ENCODE peak calls at places on chromosome 9, in seven cellular contexts. One of them, this sample, is unnamed.

GRCh38 chr9:134413890-134414731 is 87.9 kb downstream of the RXRA start:
- DNase-seq in H9: no peak
- DNase-seq in epithelial cell of esophagus: peak
- DNase-seq in esophagus squamous epithelium: no peak
- DNase-seq in prostate gland: peak
- DNase-seq in mesothelial cell of epicardium: peak
- DNase-seq in kidney: no peak
- DNase-seq in this sample: no peak

GRCh38 chr9:136726631-136727191 is 14.3 kb downstream of the DIPK1B start:
- DNase-seq in prostate gland: no peak
- DNase-seq in mesothelial cell of epicardium: no peak
- DNase-seq in esophagus squamous epithelium: no peak
- DNase-seq in epithelial cell of esophagus: peak
- DNase-seq in H9: no peak
- DNase-seq in kidney: no peak
- DNase-seq in this sample: no peak

GRCh38 chr9:136634904-136635303 is 27.8 kb upstream of the EGFL7 start:
- DNase-seq in kidney: no peak
- DNase-seq in prostate gland: no peak
- DNase-seq in mesothelial cell of epicardium: no peak
- DNase-seq in esophagus squamous epithelium: no peak
- DNase-seq in H9: no peak
- DNase-seq in epithelial cell of esophagus: peak
- DNase-seq in this sample: no peak

GRCh38 chr9:32350682-32351081 is 33.8 kb upstream of the ACO1 start:
- DNase-seq in prostate gland: no peak
- DNase-seq in esophagus squamous epithelium: no peak
- DNase-seq in mesothelial cell of epicardium: no peak
- DNase-seq in H9: no peak
- DNase-seq in epithelial cell of esophagus: peak
- DNase-seq in kidney: no peak
- DNase-seq in this sample: no peak

GRCh38 chr9:133715866-133716563 is 22.1 kb downstream of the SARDH start:
- DNase-seq in esophagus squamous epithelium: no peak
- DNase-seq in epithelial cell of esophagus: no peak
- DNase-seq in mesothelial cell of epicardium: peak
- DNase-seq in kidney: peak
- DNase-seq in prostate gland: no peak
- DNase-seq in H9: peak
- DNase-seq in this sample: peak

GRCh38 chr9:73869261-73869660 is 627.9 kb upstream of the RORB start:
- DNase-seq in esophagus squamous epithelium: no peak
- DNase-seq in H9: no peak
- DNase-seq in epithelial cell of esophagus: peak
- DNase-seq in kidney: no peak
- DNase-seq in mesothelial cell of epicardium: no peak
- DNase-seq in prostate gland: no peak
- DNase-seq in this sample: no peak

GRCh38 chr9:97237311-97237786 is 70.1 kb upstream of the CCDC180 start:
- DNase-seq in esophagus squamous epithelium: no peak
- DNase-seq in epithelial cell of esophagus: no peak
- DNase-seq in prostate gland: no peak
- DNase-seq in H9: peak
- DNase-seq in mesothelial cell of epicardium: peak
- DNase-seq in kidney: no peak
- DNase-seq in this sample: peak

GRCh38 chr9:91724068-91724440 is 226.0 kb downstream of the ROR2 start:
- DNase-seq in mesothelial cell of epicardium: no peak
- DNase-seq in esophagus squamous epithelium: no peak
- DNase-seq in epithelial cell of esophagus: no peak
- DNase-seq in prostate gland: no peak
- DNase-seq in H9: no peak
- DNase-seq in kidney: no peak
- DNase-seq in this sample: no peak

GRCh38 chr9:75134495-75134894 is 46.2 kb downstream of the OSTF1 start:
- DNase-seq in epithelial cell of esophagus: no peak
- DNase-seq in mesothelial cell of epicardium: no peak
- DNase-seq in prostate gland: no peak
- DNase-seq in kidney: no peak
- DNase-seq in H9: no peak
- DNase-seq in esophagus squamous epithelium: no peak
- DNase-seq in this sample: no peak

DNA sequence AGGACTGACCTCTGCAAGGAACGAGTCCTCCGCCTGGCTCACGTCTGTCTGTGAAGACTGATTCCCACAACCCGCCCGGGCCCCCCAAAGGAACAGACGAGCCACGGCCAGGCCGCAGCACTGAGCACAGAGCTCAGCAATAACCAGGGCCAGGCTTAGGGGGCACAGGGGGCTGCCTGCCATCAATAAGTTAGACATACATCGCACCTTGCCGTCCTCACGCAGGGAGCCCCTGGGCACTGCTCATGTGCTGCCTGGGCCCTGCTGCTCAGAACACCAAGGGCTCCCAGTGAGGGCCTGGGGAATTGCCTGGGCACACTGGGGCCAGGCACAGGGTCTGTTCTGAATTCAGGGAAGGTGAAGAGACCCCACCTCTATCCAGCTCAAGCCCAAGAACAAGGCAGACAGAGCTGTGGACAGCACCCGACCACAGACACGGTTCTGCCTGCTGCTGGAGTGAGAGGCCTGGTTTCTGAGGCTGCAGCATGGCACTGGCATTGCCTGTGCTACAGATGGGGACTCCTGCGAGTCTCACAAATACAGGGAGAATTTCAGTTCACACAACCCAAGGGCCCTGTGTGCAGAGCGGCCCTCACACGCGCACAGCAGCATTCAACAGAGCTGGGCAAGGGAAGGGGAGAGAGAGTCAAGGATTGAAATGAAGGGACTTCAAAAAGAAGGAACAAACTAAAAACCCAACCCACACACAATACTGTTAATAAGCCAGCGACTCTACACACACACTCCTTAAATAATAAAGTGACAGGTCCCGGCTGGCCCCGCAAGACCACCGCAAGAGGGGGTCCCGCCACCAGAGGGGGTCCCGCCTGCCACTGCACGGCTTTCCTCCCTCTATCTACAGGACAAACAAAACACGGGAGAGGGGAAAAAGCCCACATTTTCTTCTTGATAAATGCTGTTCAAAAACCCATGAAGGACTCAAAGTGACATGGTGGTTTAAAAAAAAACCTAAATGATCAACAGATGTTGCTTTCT is 32.0 kb downstream of the PRRT1B start:
- DNase-seq in kidney: peak
- DNase-seq in H9: no peak
- DNase-seq in mesothelial cell of epicardium: no peak
- DNase-seq in epithelial cell of esophagus: no peak
- DNase-seq in prostate gland: no peak
- DNase-seq in esophagus squamous epithelium: no peak
- DNase-seq in this sample: no peak
- TF ChIP-seq CTCF in kidney: no peak
- TF ChIP-seq CTCF in H9: no peak
- TF ChIP-seq CTCF in mesothelial cell of epicardium: no peak
- TF ChIP-seq CTCF in epithelial cell of esophagus: no peak
- TF ChIP-seq CTCF in prostate gland: no peak
- TF ChIP-seq CTCF in esophagus squamous epithelium: no peak
- TF ChIP-seq CTCF in this sample: peak

DNA sequence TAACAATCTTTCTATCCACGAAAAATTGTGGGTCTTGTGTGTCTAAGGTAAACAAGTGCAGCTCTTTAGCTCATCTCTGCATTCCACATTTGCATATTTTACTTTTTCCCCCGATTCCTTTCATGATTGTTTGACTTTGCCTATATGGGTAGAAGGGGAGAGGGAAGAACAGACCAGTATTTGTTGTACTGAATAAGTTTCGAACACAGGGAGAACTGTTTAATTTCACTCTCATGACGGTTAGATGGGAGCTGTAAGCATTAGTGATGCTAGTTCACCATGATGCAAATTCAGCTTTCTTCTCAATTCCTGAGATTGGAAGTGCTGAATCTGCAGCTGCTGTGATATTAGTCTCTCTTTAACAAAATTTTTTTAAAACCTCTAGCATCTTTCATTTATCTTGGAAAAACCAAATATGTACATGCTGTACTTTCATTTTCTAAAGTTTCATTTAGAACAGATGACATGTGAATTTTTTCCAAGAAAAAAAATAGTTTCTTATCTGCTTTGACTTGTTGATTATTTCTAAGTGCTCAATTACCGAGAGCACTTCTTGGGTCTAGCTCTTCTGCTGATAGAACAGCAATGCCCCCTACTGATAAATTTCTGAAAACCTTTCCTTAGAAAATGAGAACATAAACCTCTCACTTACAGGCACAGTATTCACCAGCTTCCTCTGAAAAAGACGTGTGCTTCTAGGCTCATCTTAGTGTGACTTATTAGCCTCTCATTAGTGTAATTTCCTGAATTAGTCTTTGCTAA is 149.5 kb downstream of the BAAT start:
- DNase-seq in H9: no peak
- DNase-seq in kidney: no peak
- DNase-seq in epithelial cell of esophagus: peak
- DNase-seq in prostate gland: no peak
- DNase-seq in esophagus squamous epithelium: no peak
- DNase-seq in mesothelial cell of epicardium: no peak
- DNase-seq in this sample: no peak
- TF ChIP-seq CTCF in H9: peak
- TF ChIP-seq CTCF in kidney: peak
- TF ChIP-seq CTCF in epithelial cell of esophagus: peak
- TF ChIP-seq CTCF in prostate gland: peak
- TF ChIP-seq CTCF in esophagus squamous epithelium: no peak
- TF ChIP-seq CTCF in mesothelial cell of epicardium: peak
- TF ChIP-seq CTCF in this sample: peak

GRCh38 chr9:21559402-21560280 is 77.5 kb upstream of the IFNE start:
- DNase-seq in prostate gland: peak
- DNase-seq in kidney: peak
- DNase-seq in H9: peak
- DNase-seq in esophagus squamous epithelium: no peak
- DNase-seq in epithelial cell of esophagus: peak
- DNase-seq in mesothelial cell of epicardium: peak
- DNase-seq in this sample: peak
- TF ChIP-seq CTCF in prostate gland: no peak
- TF ChIP-seq CTCF in kidney: no peak
- TF ChIP-seq CTCF in H9: peak
- TF ChIP-seq CTCF in esophagus squamous epithelium: no peak
- TF ChIP-seq CTCF in epithelial cell of esophagus: no peak
- TF ChIP-seq CTCF in mesothelial cell of epicardium: no peak
- TF ChIP-seq CTCF in this sample: no peak

GRCh38 chr9:8259028-8259427 is 459.4 kb upstream of the DMAC1 start:
- DNase-seq in kidney: no peak
- DNase-seq in esophagus squamous epithelium: no peak
- DNase-seq in H9: no peak
- DNase-seq in prostate gland: no peak
- DNase-seq in mesothelial cell of epicardium: no peak
- DNase-seq in epithelial cell of esophagus: no peak
- DNase-seq in this sample: no peak

GRCh38 chr9:8266861-8267260 is 467.3 kb upstream of the DMAC1 start:
- DNase-seq in epithelial cell of esophagus: no peak
- DNase-seq in mesothelial cell of epicardium: no peak
- DNase-seq in H9: no peak
- DNase-seq in kidney: no peak
- DNase-seq in prostate gland: no peak
- DNase-seq in esophagus squamous epithelium: no peak
- DNase-seq in this sample: no peak

GRCh38 chr9:8261737-8262136 is 462.2 kb upstream of the DMAC1 start:
- DNase-seq in epithelial cell of esophagus: no peak
- DNase-seq in prostate gland: no peak
- DNase-seq in mesothelial cell of epicardium: no peak
- DNase-seq in kidney: no peak
- DNase-seq in H9: no peak
- DNase-seq in esophagus squamous epithelium: no peak
- DNase-seq in this sample: no peak

GRCh38 chr9:8268216-8268878 is 468.8 kb upstream of the DMAC1 start:
- DNase-seq in kidney: no peak
- DNase-seq in mesothelial cell of epicardium: no peak
- DNase-seq in prostate gland: no peak
- DNase-seq in epithelial cell of esophagus: no peak
- DNase-seq in esophagus squamous epithelium: no peak
- DNase-seq in H9: no peak
- DNase-seq in this sample: no peak

DNA sequence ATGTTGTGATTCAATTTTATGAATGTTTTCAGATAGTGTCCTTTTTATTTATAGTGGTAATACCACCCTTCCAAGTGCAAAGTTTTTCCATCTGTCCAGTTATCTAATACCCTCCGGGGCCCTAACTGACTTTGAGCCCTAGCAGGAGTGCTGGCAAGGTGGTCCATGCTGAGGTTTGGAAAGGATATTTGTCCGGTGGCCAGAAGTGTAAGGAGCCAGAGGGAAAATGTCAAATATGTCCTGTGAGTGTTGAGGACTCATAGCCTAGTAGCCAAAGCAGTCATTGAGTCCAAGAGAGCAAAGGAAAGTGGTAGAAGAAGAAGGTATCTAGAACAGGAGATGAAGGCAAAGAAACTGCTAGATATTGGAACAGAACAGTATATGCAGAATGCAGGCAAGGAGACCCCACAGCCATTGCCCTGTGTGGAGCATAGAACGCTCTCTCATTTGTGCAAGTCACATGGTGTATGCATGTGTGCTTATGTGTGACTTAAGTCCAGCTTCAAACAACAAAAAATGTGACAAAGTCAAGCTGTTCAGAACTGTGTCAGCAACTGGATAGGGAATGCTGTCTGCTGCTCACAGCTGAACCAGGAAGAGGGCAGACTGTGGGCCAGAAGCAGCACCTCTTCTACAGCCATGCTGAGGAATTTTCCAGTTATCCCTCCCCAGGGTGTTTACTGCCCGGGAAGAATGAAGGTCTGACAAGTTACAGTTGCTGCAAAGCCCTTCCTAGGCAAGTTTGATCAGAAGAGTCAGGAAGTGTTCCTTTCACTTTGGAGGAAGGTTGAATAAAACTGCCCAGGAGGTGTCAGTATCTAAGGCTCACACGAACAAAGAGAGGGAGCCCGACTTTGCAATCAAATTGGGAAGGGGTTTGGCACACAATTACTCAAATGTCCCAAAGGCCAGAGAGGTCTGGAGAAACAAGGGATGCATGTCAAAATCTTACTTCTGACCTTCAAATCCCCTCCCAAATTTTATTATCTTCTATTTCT is 463.3 kb upstream of the DMAC1 start:
- DNase-seq in esophagus squamous epithelium: no peak
- DNase-seq in mesothelial cell of epicardium: no peak
- DNase-seq in epithelial cell of esophagus: no peak
- DNase-seq in H9: no peak
- DNase-seq in prostate gland: no peak
- DNase-seq in kidney: no peak
- DNase-seq in this sample: no peak
- TF ChIP-seq CTCF in esophagus squamous epithelium: no peak
- TF ChIP-seq CTCF in mesothelial cell of epicardium: no peak
- TF ChIP-seq CTCF in epithelial cell of esophagus: no peak
- TF ChIP-seq CTCF in H9: peak
- TF ChIP-seq CTCF in prostate gland: no peak
- TF ChIP-seq CTCF in kidney: no peak
- TF ChIP-seq CTCF in this sample: no peak

This sample was measured in glutamatergic neuron.